ENCODE peak calls at places on chromosomes 5 and 9, in seven cellular contexts. One of them, this sample, is unnamed.

GRCh38 chr9:114884787-114885452 is 45.5 kb downstream of the TNFSF8 start:
- DNase-seq in sciatic nerve: no peak
- DNase-seq in endothelial cell: no peak
- DNase-seq in fibroblast of lung: no peak
- DNase-seq in OCI-LY7: no peak
- DNase-seq in bronchial epithelial cell: peak
- DNase-seq in HTR-8/SVneo: no peak
- DNase-seq in this sample: no peak

GRCh38 chr9:78004478-78005229 is 27.0 kb downstream of the GNAQ start:
- DNase-seq in sciatic nerve: no peak
- DNase-seq in OCI-LY7: peak
- DNase-seq in bronchial epithelial cell: peak
- DNase-seq in fibroblast of lung: no peak
- DNase-seq in endothelial cell: no peak
- DNase-seq in HTR-8/SVneo: no peak
- DNase-seq in this sample: no peak

GRCh38 chr9:125330587-125330986 is 69.0 kb downstream of the GAPVD1 start:
- DNase-seq in sciatic nerve: no peak
- DNase-seq in endothelial cell: no peak
- DNase-seq in bronchial epithelial cell: peak
- DNase-seq in OCI-LY7: no peak
- DNase-seq in fibroblast of lung: no peak
- DNase-seq in HTR-8/SVneo: no peak
- DNase-seq in this sample: no peak

GRCh38 chr9:16516887-16517286 is 353.6 kb downstream of the BNC2 start:
- DNase-seq in bronchial epithelial cell: no peak
- DNase-seq in HTR-8/SVneo: no peak
- DNase-seq in fibroblast of lung: peak
- DNase-seq in OCI-LY7: no peak
- DNase-seq in sciatic nerve: no peak
- DNase-seq in endothelial cell: no peak
- DNase-seq in this sample: no peak

GRCh38 chr5:146753618-146754123 is 124.9 kb downstream of the PPP2R2B start:
- DNase-seq in bronchial epithelial cell: no peak
- DNase-seq in HTR-8/SVneo: no peak
- DNase-seq in sciatic nerve: no peak
- DNase-seq in endothelial cell: no peak
- DNase-seq in OCI-LY7: no peak
- DNase-seq in fibroblast of lung: no peak
- DNase-seq in this sample: no peak

GRCh38 chr5:9546973-9547947 is 1.4 kb upstream of the SEMA5A start:
- DNase-seq in endothelial cell: peak
- DNase-seq in HTR-8/SVneo: peak
- DNase-seq in OCI-LY7: no peak
- DNase-seq in sciatic nerve: peak
- DNase-seq in fibroblast of lung: peak
- DNase-seq in bronchial epithelial cell: peak
- DNase-seq in this sample: peak

GRCh38 chr5:167998148-167998767 is 293.2 kb upstream of the WWC1 start:
- DNase-seq in endothelial cell: no peak
- DNase-seq in bronchial epithelial cell: no peak
- DNase-seq in sciatic nerve: no peak
- DNase-seq in fibroblast of lung: peak
- DNase-seq in HTR-8/SVneo: no peak
- DNase-seq in OCI-LY7: no peak
- DNase-seq in this sample: no peak

GRCh38 chr5:137619191-137619870 is 116.6 kb downstream of the KLHL3 start:
- DNase-seq in HTR-8/SVneo: peak
- DNase-seq in sciatic nerve: peak
- DNase-seq in endothelial cell: no peak
- DNase-seq in bronchial epithelial cell: peak
- DNase-seq in OCI-LY7: no peak
- DNase-seq in fibroblast of lung: peak
- DNase-seq in this sample: peak

GRCh38 chr9:93574900-93575705 is 1.3 kb upstream of the PHF2 start:
- DNase-seq in HTR-8/SVneo: no peak
- DNase-seq in sciatic nerve: no peak
- DNase-seq in bronchial epithelial cell: no peak
- DNase-seq in OCI-LY7: no peak
- DNase-seq in fibroblast of lung: no peak
- DNase-seq in endothelial cell: no peak
- DNase-seq in this sample: no peak

GRCh38 chr9:136713555-136713949 is 1.2 kb downstream of the DIPK1B start:
- DNase-seq in endothelial cell: no peak
- DNase-seq in sciatic nerve: no peak
- DNase-seq in fibroblast of lung: no peak
- DNase-seq in OCI-LY7: no peak
- DNase-seq in bronchial epithelial cell: no peak
- DNase-seq in HTR-8/SVneo: no peak
- DNase-seq in this sample: no peak

GRCh38 chr9:120413121-120414048 is 166.6 kb downstream of the CDK5RAP2 start:
- DNase-seq in bronchial epithelial cell: peak
- DNase-seq in OCI-LY7: no peak
- DNase-seq in HTR-8/SVneo: no peak
- DNase-seq in endothelial cell: no peak
- DNase-seq in fibroblast of lung: no peak
- DNase-seq in sciatic nerve: no peak
- DNase-seq in this sample: no peak

GRCh38 chr5:73625905-73626811 is at the start of gene ARHGEF28:
- DNase-seq in bronchial epithelial cell: peak
- DNase-seq in OCI-LY7: no peak
- DNase-seq in HTR-8/SVneo: peak
- DNase-seq in sciatic nerve: peak
- DNase-seq in endothelial cell: peak
- DNase-seq in fibroblast of lung: peak
- DNase-seq in this sample: peak

GRCh38 chr5:98187945-98188344 is 585.5 kb upstream of the RGMB start:
- DNase-seq in HTR-8/SVneo: no peak
- DNase-seq in fibroblast of lung: peak
- DNase-seq in endothelial cell: no peak
- DNase-seq in bronchial epithelial cell: peak
- DNase-seq in OCI-LY7: no peak
- DNase-seq in sciatic nerve: no peak
- DNase-seq in this sample: peak

GRCh38 chr5:52491071-52491828 is 296.5 kb upstream of the ITGA1 start:
- DNase-seq in HTR-8/SVneo: no peak
- DNase-seq in OCI-LY7: no peak
- DNase-seq in sciatic nerve: no peak
- DNase-seq in endothelial cell: no peak
- DNase-seq in bronchial epithelial cell: no peak
- DNase-seq in fibroblast of lung: no peak
- DNase-seq in this sample: no peak

GRCh38 chr5:96567188-96567587 is 95.0 kb upstream of the CAST start:
- DNase-seq in HTR-8/SVneo: peak
- DNase-seq in sciatic nerve: no peak
- DNase-seq in endothelial cell: no peak
- DNase-seq in fibroblast of lung: peak
- DNase-seq in bronchial epithelial cell: peak
- DNase-seq in OCI-LY7: no peak
- DNase-seq in this sample: no peak

GRCh38 chr9:113184509-113184908 is 33.7 kb downstream of the SLC31A2 start:
- DNase-seq in bronchial epithelial cell: peak
- DNase-seq in fibroblast of lung: no peak
- DNase-seq in endothelial cell: no peak
- DNase-seq in HTR-8/SVneo: no peak
- DNase-seq in sciatic nerve: no peak
- DNase-seq in OCI-LY7: no peak
- DNase-seq in this sample: peak

GRCh38 chr5:150235548-150235895 is 45.7 kb downstream of the SLC6A7 start:
- DNase-seq in bronchial epithelial cell: no peak
- DNase-seq in fibroblast of lung: no peak
- DNase-seq in sciatic nerve: no peak
- DNase-seq in OCI-LY7: no peak
- DNase-seq in HTR-8/SVneo: no peak
- DNase-seq in endothelial cell: no peak
- DNase-seq in this sample: no peak

GRCh38 chr5:62812653-62813329 is 234.2 kb downstream of the LRRC70 start:
- DNase-seq in HTR-8/SVneo: no peak
- DNase-seq in fibroblast of lung: no peak
- DNase-seq in OCI-LY7: no peak
- DNase-seq in sciatic nerve: no peak
- DNase-seq in endothelial cell: no peak
- DNase-seq in bronchial epithelial cell: no peak
- DNase-seq in this sample: no peak

GRCh38 chr9:90645721-90646120 is 3.1 kb upstream of the DIRAS2 start:
- DNase-seq in OCI-LY7: no peak
- DNase-seq in fibroblast of lung: no peak
- DNase-seq in bronchial epithelial cell: no peak
- DNase-seq in sciatic nerve: no peak
- DNase-seq in HTR-8/SVneo: no peak
- DNase-seq in endothelial cell: no peak
- DNase-seq in this sample: no peak

GRCh38 chr5:102296229-102296817 is at the start of gene SLCO4C1:
- DNase-seq in OCI-LY7: no peak
- DNase-seq in sciatic nerve: peak
- DNase-seq in fibroblast of lung: peak
- DNase-seq in endothelial cell: peak
- DNase-seq in HTR-8/SVneo: peak
- DNase-seq in bronchial epithelial cell: peak
- DNase-seq in this sample: peak

GRCh38 chr9:120715331-120715924 is 1.2 kb upstream of the MEGF9 start:
- DNase-seq in HTR-8/SVneo: no peak
- DNase-seq in bronchial epithelial cell: peak
- DNase-seq in OCI-LY7: no peak
- DNase-seq in endothelial cell: no peak
- DNase-seq in sciatic nerve: peak
- DNase-seq in fibroblast of lung: peak
- DNase-seq in this sample: peak

GRCh38 chr9:74777136-74777879 is 110.4 kb downstream of the TRPM6 start:
- DNase-seq in fibroblast of lung: peak
- DNase-seq in endothelial cell: peak
- DNase-seq in bronchial epithelial cell: peak
- DNase-seq in HTR-8/SVneo: peak
- DNase-seq in sciatic nerve: peak
- DNase-seq in OCI-LY7: peak
- DNase-seq in this sample: peak

GRCh38 chr9:136694163-136694864 is 7.1 kb upstream of the AGPAT2 start:
- DNase-seq in fibroblast of lung: no peak
- DNase-seq in OCI-LY7: no peak
- DNase-seq in HTR-8/SVneo: peak
- DNase-seq in bronchial epithelial cell: no peak
- DNase-seq in endothelial cell: peak
- DNase-seq in sciatic nerve: peak
- DNase-seq in this sample: peak

GRCh38 chr9:20558609-20559016 is 63.7 kb downstream of the MLLT3 start:
- DNase-seq in bronchial epithelial cell: peak
- DNase-seq in sciatic nerve: no peak
- DNase-seq in fibroblast of lung: peak
- DNase-seq in endothelial cell: no peak
- DNase-seq in HTR-8/SVneo: no peak
- DNase-seq in OCI-LY7: no peak
- DNase-seq in this sample: peak

GRCh38 chr5:17354265-17354664 is 136.8 kb downstream of the BASP1 start:
- DNase-seq in bronchial epithelial cell: no peak
- DNase-seq in HTR-8/SVneo: no peak
- DNase-seq in endothelial cell: no peak
- DNase-seq in OCI-LY7: no peak
- DNase-seq in fibroblast of lung: no peak
- DNase-seq in sciatic nerve: no peak
- DNase-seq in this sample: no peak

GRCh38 chr5:124301222-124301621 is 445.2 kb downstream of the ZNF608 start:
- DNase-seq in endothelial cell: no peak
- DNase-seq in HTR-8/SVneo: no peak
- DNase-seq in OCI-LY7: no peak
- DNase-seq in bronchial epithelial cell: no peak
- DNase-seq in fibroblast of lung: no peak
- DNase-seq in sciatic nerve: no peak
- DNase-seq in this sample: no peak

GRCh38 chr9:130837002-130837511 is 2.0 kb downstream of the ABL1 start:
- DNase-seq in HTR-8/SVneo: no peak
- DNase-seq in bronchial epithelial cell: no peak
- DNase-seq in OCI-LY7: no peak
- DNase-seq in fibroblast of lung: peak
- DNase-seq in sciatic nerve: no peak
- DNase-seq in endothelial cell: no peak
- DNase-seq in this sample: peak

GRCh38 chr5:3175416-3175815 is 420.2 kb upstream of the IRX1 start:
- DNase-seq in OCI-LY7: no peak
- DNase-seq in fibroblast of lung: no peak
- DNase-seq in sciatic nerve: no peak
- DNase-seq in bronchial epithelial cell: no peak
- DNase-seq in endothelial cell: no peak
- DNase-seq in HTR-8/SVneo: no peak
- DNase-seq in this sample: no peak

GRCh38 chr9:4718911-4719310 is 22.1 kb downstream of the AK3 start:
- DNase-seq in bronchial epithelial cell: no peak
- DNase-seq in sciatic nerve: no peak
- DNase-seq in OCI-LY7: no peak
- DNase-seq in endothelial cell: no peak
- DNase-seq in HTR-8/SVneo: no peak
- DNase-seq in fibroblast of lung: no peak
- DNase-seq in this sample: no peak

GRCh38 chr9:130633336-130634190 is 30.8 kb upstream of the PRDM12 start:
- DNase-seq in OCI-LY7: no peak
- DNase-seq in endothelial cell: no peak
- DNase-seq in sciatic nerve: peak
- DNase-seq in HTR-8/SVneo: no peak
- DNase-seq in fibroblast of lung: no peak
- DNase-seq in bronchial epithelial cell: no peak
- DNase-seq in this sample: no peak

GRCh38 chr9:98791147-98792095 is 4.9 kb downstream of the ANKS6 start:
- DNase-seq in endothelial cell: peak
- DNase-seq in OCI-LY7: peak
- DNase-seq in bronchial epithelial cell: peak
- DNase-seq in sciatic nerve: peak
- DNase-seq in HTR-8/SVneo: peak
- DNase-seq in fibroblast of lung: peak
- DNase-seq in this sample: peak

GRCh38 chr9:131475111-131475955 is 27.4 kb upstream of the POMT1 start:
- DNase-seq in sciatic nerve: no peak
- DNase-seq in endothelial cell: no peak
- DNase-seq in HTR-8/SVneo: no peak
- DNase-seq in bronchial epithelial cell: no peak
- DNase-seq in OCI-LY7: no peak
- DNase-seq in fibroblast of lung: no peak
- DNase-seq in this sample: no peak

GRCh38 chr5:73160239-73160671 is 12.7 kb upstream of the TMEM174 start:
- DNase-seq in OCI-LY7: peak
- DNase-seq in bronchial epithelial cell: no peak
- DNase-seq in sciatic nerve: no peak
- DNase-seq in HTR-8/SVneo: no peak
- DNase-seq in endothelial cell: no peak
- DNase-seq in fibroblast of lung: peak
- DNase-seq in this sample: no peak